ENCODE peak calls at places on chromosome 9, in eight cellular contexts. One of them, this sample, is unnamed. For H3K4me1, the result is how much of the 10 kb centered on the place peaks cover.

GRCh38 chr9:79335987-79336386 is 235.8 kb upstream of the TLE4 start:
- DNase-seq in iPS DF 6.9: no peak
- DNase-seq in tibial artery: no peak
- DNase-seq in HCT116: no peak
- DNase-seq in mesenchymal stem cell: no peak
- DNase-seq in gastrocnemius medialis: no peak
- DNase-seq in right cardiac atrium: no peak
- DNase-seq in effector memory CD4-positive, alpha-beta T cell: no peak
- DNase-seq in this sample: no peak

GRCh38 chr9:135520916-135521607 is at the start of gene LCN1:
- DNase-seq in iPS DF 6.9: no peak
- DNase-seq in tibial artery: no peak
- DNase-seq in HCT116: no peak
- DNase-seq in mesenchymal stem cell: no peak
- DNase-seq in gastrocnemius medialis: no peak
- DNase-seq in right cardiac atrium: no peak
- DNase-seq in effector memory CD4-positive, alpha-beta T cell: no peak
- DNase-seq in this sample: no peak

GRCh38 chr9:129586647-129587046 is 34.3 kb downstream of the C9orf50 start:
- DNase-seq in iPS DF 6.9: no peak
- DNase-seq in tibial artery: no peak
- DNase-seq in HCT116: no peak
- DNase-seq in mesenchymal stem cell: no peak
- DNase-seq in gastrocnemius medialis: no peak
- DNase-seq in right cardiac atrium: peak
- DNase-seq in effector memory CD4-positive, alpha-beta T cell: no peak
- DNase-seq in this sample: no peak

GRCh38 chr9:35191105-35191504 is 29.3 kb downstream of the UNC13B start:
- DNase-seq in iPS DF 6.9: no peak
- DNase-seq in tibial artery: no peak
- DNase-seq in HCT116: no peak
- DNase-seq in mesenchymal stem cell: no peak
- DNase-seq in gastrocnemius medialis: no peak
- DNase-seq in right cardiac atrium: no peak
- DNase-seq in effector memory CD4-positive, alpha-beta T cell: no peak
- DNase-seq in this sample: no peak

GRCh38 chr9:77834898-77835505 is 186.9 kb upstream of the GNA14 start:
- DNase-seq in iPS DF 6.9: no peak
- DNase-seq in tibial artery: no peak
- DNase-seq in HCT116: no peak
- DNase-seq in mesenchymal stem cell: no peak
- DNase-seq in gastrocnemius medialis: no peak
- DNase-seq in right cardiac atrium: no peak
- DNase-seq in effector memory CD4-positive, alpha-beta T cell: no peak
- DNase-seq in this sample: no peak

GRCh38 chr9:99135498-99135897 is 30.6 kb downstream of the TGFBR1 start:
- DNase-seq in iPS DF 6.9: no peak
- DNase-seq in tibial artery: no peak
- DNase-seq in HCT116: no peak
- DNase-seq in mesenchymal stem cell: no peak
- DNase-seq in gastrocnemius medialis: no peak
- DNase-seq in right cardiac atrium: no peak
- DNase-seq in effector memory CD4-positive, alpha-beta T cell: no peak
- DNase-seq in this sample: peak

GRCh38 chr9:2854617-2855016 is 10.7 kb upstream of the PUM3 start:
- DNase-seq in iPS DF 6.9: no peak
- DNase-seq in tibial artery: no peak
- DNase-seq in HCT116: no peak
- DNase-seq in mesenchymal stem cell: no peak
- DNase-seq in gastrocnemius medialis: no peak
- DNase-seq in right cardiac atrium: no peak
- DNase-seq in effector memory CD4-positive, alpha-beta T cell: no peak
- DNase-seq in this sample: no peak

GRCh38 chr9:135130266-135130976 is 43.0 kb downstream of the OLFM1 start:
- DNase-seq in iPS DF 6.9: no peak
- DNase-seq in tibial artery: peak
- DNase-seq in HCT116: peak
- DNase-seq in mesenchymal stem cell: no peak
- DNase-seq in gastrocnemius medialis: no peak
- DNase-seq in right cardiac atrium: no peak
- DNase-seq in effector memory CD4-positive, alpha-beta T cell: no peak
- DNase-seq in this sample: no peak

GRCh38 chr9:95124582-95125359 is 192.7 kb downstream of the FANCC start:
- DNase-seq in iPS DF 6.9: no peak
- DNase-seq in tibial artery: no peak
- DNase-seq in HCT116: no peak
- DNase-seq in mesenchymal stem cell: no peak
- DNase-seq in gastrocnemius medialis: no peak
- DNase-seq in right cardiac atrium: no peak
- DNase-seq in effector memory CD4-positive, alpha-beta T cell: no peak
- DNase-seq in this sample: no peak

GRCh38 chr9:36818965-36819870 is 214.8 kb downstream of the PAX5 start:
- DNase-seq in iPS DF 6.9: no peak
- DNase-seq in tibial artery: no peak
- DNase-seq in HCT116: no peak
- DNase-seq in mesenchymal stem cell: no peak
- DNase-seq in gastrocnemius medialis: no peak
- DNase-seq in right cardiac atrium: peak
- DNase-seq in effector memory CD4-positive, alpha-beta T cell: no peak
- DNase-seq in this sample: no peak

GRCh38 chr9:76138360-76138759 is 247.9 kb downstream of the PCSK5 start:
- DNase-seq in iPS DF 6.9: no peak
- DNase-seq in tibial artery: no peak
- DNase-seq in HCT116: no peak
- DNase-seq in mesenchymal stem cell: no peak
- DNase-seq in gastrocnemius medialis: no peak
- DNase-seq in right cardiac atrium: no peak
- DNase-seq in effector memory CD4-positive, alpha-beta T cell: no peak
- DNase-seq in this sample: no peak

GRCh38 chr9:7177383-7177782 is 419.6 kb downstream of the KDM4C start:
- DNase-seq in iPS DF 6.9: no peak
- DNase-seq in tibial artery: no peak
- DNase-seq in HCT116: no peak
- DNase-seq in mesenchymal stem cell: peak
- DNase-seq in gastrocnemius medialis: no peak
- DNase-seq in right cardiac atrium: no peak
- DNase-seq in effector memory CD4-positive, alpha-beta T cell: no peak
- DNase-seq in this sample: no peak

GRCh38 chr9:108151161-108151586 is 661.6 kb upstream of the KLF4 start:
- DNase-seq in iPS DF 6.9: no peak
- DNase-seq in tibial artery: peak
- DNase-seq in HCT116: no peak
- DNase-seq in mesenchymal stem cell: peak
- DNase-seq in gastrocnemius medialis: no peak
- DNase-seq in right cardiac atrium: peak
- DNase-seq in effector memory CD4-positive, alpha-beta T cell: no peak
- DNase-seq in this sample: no peak

GRCh38 chr9:85658716-85659115 is 83.0 kb downstream of the AGTPBP1 start:
- DNase-seq in iPS DF 6.9: no peak
- DNase-seq in tibial artery: no peak
- DNase-seq in HCT116: no peak
- DNase-seq in mesenchymal stem cell: no peak
- DNase-seq in gastrocnemius medialis: no peak
- DNase-seq in right cardiac atrium: no peak
- DNase-seq in effector memory CD4-positive, alpha-beta T cell: no peak
- DNase-seq in this sample: no peak

GRCh38 chr9:131048332-131048731 is 39.4 kb downstream of the LAMC3 start:
- DNase-seq in iPS DF 6.9: no peak
- DNase-seq in tibial artery: no peak
- DNase-seq in HCT116: no peak
- DNase-seq in mesenchymal stem cell: no peak
- DNase-seq in gastrocnemius medialis: no peak
- DNase-seq in right cardiac atrium: no peak
- DNase-seq in effector memory CD4-positive, alpha-beta T cell: no peak
- DNase-seq in this sample: no peak

GRCh38 chr9:20815923-20816703 is 132.1 kb downstream of the FOCAD start:
- DNase-seq in iPS DF 6.9: no peak
- DNase-seq in tibial artery: no peak
- DNase-seq in HCT116: no peak
- DNase-seq in mesenchymal stem cell: no peak
- DNase-seq in gastrocnemius medialis: no peak
- DNase-seq in right cardiac atrium: no peak
- DNase-seq in effector memory CD4-positive, alpha-beta T cell: no peak
- DNase-seq in this sample: no peak

GRCh38 chr9:82729141-82729540 is 333.8 kb downstream of the RASEF start:
- DNase-seq in iPS DF 6.9: no peak
- DNase-seq in tibial artery: no peak
- DNase-seq in HCT116: no peak
- DNase-seq in mesenchymal stem cell: no peak
- DNase-seq in gastrocnemius medialis: no peak
- DNase-seq in right cardiac atrium: no peak
- DNase-seq in effector memory CD4-positive, alpha-beta T cell: no peak
- DNase-seq in this sample: no peak

GRCh38 chr9:72800326-72800994 is 152.4 kb downstream of the ALDH1A1 start:
- DNase-seq in iPS DF 6.9: no peak
- DNase-seq in tibial artery: no peak
- DNase-seq in HCT116: no peak
- DNase-seq in mesenchymal stem cell: no peak
- DNase-seq in gastrocnemius medialis: no peak
- DNase-seq in right cardiac atrium: no peak
- DNase-seq in effector memory CD4-positive, alpha-beta T cell: no peak
- DNase-seq in this sample: no peak

GRCh38 chr9:14633148-14633547 is 60.1 kb downstream of the ZDHHC21 start:
- DNase-seq in iPS DF 6.9: no peak
- DNase-seq in tibial artery: no peak
- DNase-seq in HCT116: no peak
- DNase-seq in mesenchymal stem cell: no peak
- DNase-seq in gastrocnemius medialis: no peak
- DNase-seq in right cardiac atrium: no peak
- DNase-seq in effector memory CD4-positive, alpha-beta T cell: no peak
- DNase-seq in this sample: no peak

GRCh38 chr9:5951686-5952211 is 61.1 kb downstream of the MLANA start:
- DNase-seq in iPS DF 6.9: no peak
- DNase-seq in tibial artery: no peak
- DNase-seq in HCT116: no peak
- DNase-seq in mesenchymal stem cell: peak
- DNase-seq in gastrocnemius medialis: no peak
- DNase-seq in right cardiac atrium: no peak
- DNase-seq in effector memory CD4-positive, alpha-beta T cell: no peak
- DNase-seq in this sample: no peak

GRCh38 chr9:79220666-79221065 is 351.1 kb upstream of the TLE4 start:
- DNase-seq in iPS DF 6.9: no peak
- DNase-seq in tibial artery: no peak
- DNase-seq in HCT116: no peak
- DNase-seq in mesenchymal stem cell: peak
- DNase-seq in gastrocnemius medialis: no peak
- DNase-seq in right cardiac atrium: no peak
- DNase-seq in effector memory CD4-positive, alpha-beta T cell: no peak
- DNase-seq in this sample: no peak

DNA sequence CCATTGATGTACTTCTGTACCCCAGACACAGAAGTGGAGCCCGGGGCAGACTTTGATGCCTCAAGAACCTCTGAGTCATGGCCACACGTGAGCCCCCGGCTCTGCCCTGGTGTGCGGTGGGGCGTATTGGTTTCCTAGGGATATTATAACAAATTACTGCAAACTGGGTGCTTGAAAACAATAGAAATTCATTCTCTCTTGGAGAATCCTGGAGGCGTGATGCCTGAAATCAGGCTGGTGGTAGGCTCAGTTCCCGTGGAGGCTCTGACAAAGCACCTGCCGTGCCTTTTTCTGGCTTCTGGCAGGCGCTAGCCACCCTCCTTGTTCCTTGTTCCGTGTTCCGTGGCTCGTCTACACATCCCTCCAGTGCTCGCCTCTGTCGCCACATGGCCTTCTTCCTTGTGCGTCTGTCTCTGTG is 24.2 kb downstream of the NEK6 start:
- DNase-seq in iPS DF 6.9: no peak
- DNase-seq in tibial artery: no peak
- DNase-seq in HCT116: no peak
- DNase-seq in mesenchymal stem cell: peak
- DNase-seq in gastrocnemius medialis: no peak
- DNase-seq in right cardiac atrium: no peak
- DNase-seq in effector memory CD4-positive, alpha-beta T cell: no peak
- DNase-seq in this sample: no peak
- H3K4me1 ChIP-seq in iPS DF 6.9: under half
- H3K4me1 ChIP-seq in tibial artery: half or more
- H3K4me1 ChIP-seq in HCT116: half or more
- H3K4me1 ChIP-seq in mesenchymal stem cell: half or more
- H3K4me1 ChIP-seq in gastrocnemius medialis: under half
- H3K4me1 ChIP-seq in right cardiac atrium: under half
- H3K4me1 ChIP-seq in effector memory CD4-positive, alpha-beta T cell: under half
- H3K4me1 ChIP-seq in this sample: under half

GRCh38 chr9:126813072-126813471 is 8.2 kb downstream of the ZBTB43 start:
- DNase-seq in iPS DF 6.9: no peak
- DNase-seq in tibial artery: no peak
- DNase-seq in HCT116: no peak
- DNase-seq in mesenchymal stem cell: no peak
- DNase-seq in gastrocnemius medialis: peak
- DNase-seq in right cardiac atrium: no peak
- DNase-seq in effector memory CD4-positive, alpha-beta T cell: no peak
- DNase-seq in this sample: no peak
- H3K27ac ChIP-seq in iPS DF 6.9: no peak
- H3K27ac ChIP-seq in tibial artery: no peak
- H3K27ac ChIP-seq in HCT116: no peak
- H3K27ac ChIP-seq in mesenchymal stem cell: no peak
- H3K27ac ChIP-seq in gastrocnemius medialis: peak
- H3K27ac ChIP-seq in right cardiac atrium: no peak
- H3K27ac ChIP-seq in effector memory CD4-positive, alpha-beta T cell: no peak
- H3K27ac ChIP-seq in this sample: no peak

GRCh38 chr9:111036068-111036789 is 2.0 kb downstream of the LPAR1 start:
- DNase-seq in iPS DF 6.9: no peak
- DNase-seq in tibial artery: peak
- DNase-seq in HCT116: peak
- DNase-seq in mesenchymal stem cell: peak
- DNase-seq in gastrocnemius medialis: peak
- DNase-seq in right cardiac atrium: peak
- DNase-seq in effector memory CD4-positive, alpha-beta T cell: no peak
- DNase-seq in this sample: no peak
- H3K4me1 ChIP-seq in iPS DF 6.9: under half
- H3K4me1 ChIP-seq in tibial artery: under half
- H3K4me1 ChIP-seq in HCT116: under half
- H3K4me1 ChIP-seq in mesenchymal stem cell: under half
- H3K4me1 ChIP-seq in gastrocnemius medialis: under half
- H3K4me1 ChIP-seq in right cardiac atrium: under half
- H3K4me1 ChIP-seq in effector memory CD4-positive, alpha-beta T cell: under half
- H3K4me1 ChIP-seq in this sample: under half

DNA sequence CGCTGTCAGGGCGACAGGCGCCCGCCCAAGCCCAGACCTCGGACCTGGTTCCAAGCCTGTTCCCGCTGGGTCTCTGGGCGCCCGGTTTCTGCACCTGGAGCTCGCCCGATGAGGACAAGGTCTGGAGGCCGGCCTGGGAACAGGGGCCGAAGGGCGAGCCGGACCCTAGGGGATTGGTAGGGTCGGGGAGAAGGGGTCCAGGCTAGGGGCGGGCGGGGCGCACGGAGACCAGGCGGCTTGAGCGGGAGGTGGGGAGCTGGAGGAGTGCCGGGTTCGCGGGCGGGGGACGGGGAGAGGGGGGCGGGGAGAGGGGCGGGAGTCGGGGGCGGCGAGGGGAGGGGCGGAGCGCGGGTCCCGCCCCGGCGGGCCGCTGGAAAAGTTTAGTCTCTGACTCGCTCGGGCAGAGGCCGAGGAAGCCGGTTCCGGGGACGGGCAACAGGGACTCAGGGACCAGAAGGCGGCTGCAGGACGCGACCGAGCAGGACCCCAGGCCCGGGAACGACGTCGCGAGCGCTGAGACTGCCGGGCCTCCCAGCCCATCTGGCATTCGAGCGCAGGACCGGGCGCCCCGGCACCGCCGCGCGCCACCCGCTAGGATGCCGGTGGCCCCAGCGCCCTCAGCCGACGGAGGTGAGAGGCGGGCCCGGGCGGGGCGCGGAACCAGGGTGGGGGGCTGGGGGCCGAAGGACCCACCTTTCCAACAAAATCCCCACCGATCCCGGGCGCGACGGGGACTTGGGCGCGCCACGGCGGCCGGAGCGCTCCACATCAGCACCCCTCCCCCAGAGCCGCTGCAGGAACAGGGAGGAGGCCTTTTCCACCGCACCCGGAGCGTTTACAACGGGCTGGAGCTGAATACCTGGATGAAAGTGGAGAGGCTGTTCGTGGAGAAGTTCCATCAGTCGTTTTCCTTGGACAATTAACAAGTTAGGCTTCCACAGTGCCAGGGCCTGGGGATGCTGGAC is at the start of gene S1PR3:
- DNase-seq in iPS DF 6.9: no peak
- DNase-seq in tibial artery: peak
- DNase-seq in HCT116: no peak
- DNase-seq in mesenchymal stem cell: peak
- DNase-seq in gastrocnemius medialis: no peak
- DNase-seq in right cardiac atrium: peak
- DNase-seq in effector memory CD4-positive, alpha-beta T cell: no peak
- DNase-seq in this sample: peak
- H3K27ac ChIP-seq in iPS DF 6.9: no peak
- H3K27ac ChIP-seq in tibial artery: peak
- H3K27ac ChIP-seq in HCT116: no peak
- H3K27ac ChIP-seq in mesenchymal stem cell: no peak
- H3K27ac ChIP-seq in gastrocnemius medialis: peak
- H3K27ac ChIP-seq in right cardiac atrium: peak
- H3K27ac ChIP-seq in effector memory CD4-positive, alpha-beta T cell: no peak
- H3K27ac ChIP-seq in this sample: no peak